ENCODE peak calls at places on chromosomes 7 and 10, in six cellular contexts. B is GM10248; D is CD4-positive, alpha-beta T cell; P is HepG2; A is heart right ventricle; J is right lobe of liver. L is an unnamed sample.

GRCh38 chr7:106793015-106793651 is 71.9 kb upstream of the PIK3CG start:
- DNase-seq in B (peak; percentile 42), D (no peak), P (peak; percentile 7), A (no peak), J (no peak), L (no peak)

GRCh38 chr10:69661414-69662172 is 31.5 kb downstream of the FAM241B start:
- DNase-seq in B (no peak), D (no peak), P (no peak), A (no peak), J (no peak), L (no peak)

GRCh38 chr7:86833360-86833759 is 189.7 kb downstream of the GRM3 start:
- DNase-seq in B (no peak), D (no peak), P (no peak), A (no peak), J (no peak), L (no peak)

GRCh38 chr7:47402941-47403340 is 179.0 kb downstream of the TNS3 start:
- DNase-seq in B (no peak), D (no peak), P (no peak), A (no peak), J (peak; percentile 34), L (no peak)

GRCh38 chr7:90564455-90564854 is 31.7 kb upstream of the CDK14 start:
- DNase-seq in B (no peak), D (no peak), P (no peak), A (no peak), J (peak; percentile 83), L (no peak)

GRCh38 chr10:132331259-132331955 is 586 bp upstream of the LRRC27 start:
- DNase-seq in B (no peak), D (no peak), P (no peak), A (no peak), J (no peak), L (no peak)

GRCh38 chr7:103988468-103989199 is 824 bp downstream of the RELN start:
- DNase-seq in B (peak; percentile 8), D (no peak), P (peak; percentile 8), A (no peak), J (no peak), L (no peak)

GRCh38 chr7:108455833-108456677 is at the start of gene NRCAM:
- DNase-seq in B (peak; percentile 73), D (peak; percentile 13), P (no peak), A (no peak), J (no peak), L (no peak)

GRCh38 chr7:464712-465461 is 54.8 kb downstream of the PDGFA start:
- DNase-seq in B (no peak), D (no peak), P (peak; percentile 50), A (peak; percentile 62), J (peak; percentile 46), L (peak; percentile 39)

GRCh38 chr10:34584164-34584563 is 230.9 kb downstream of the PARD3 start:
- DNase-seq in B (no peak), D (no peak), P (no peak), A (no peak), J (no peak), L (peak; percentile 73)

DNA sequence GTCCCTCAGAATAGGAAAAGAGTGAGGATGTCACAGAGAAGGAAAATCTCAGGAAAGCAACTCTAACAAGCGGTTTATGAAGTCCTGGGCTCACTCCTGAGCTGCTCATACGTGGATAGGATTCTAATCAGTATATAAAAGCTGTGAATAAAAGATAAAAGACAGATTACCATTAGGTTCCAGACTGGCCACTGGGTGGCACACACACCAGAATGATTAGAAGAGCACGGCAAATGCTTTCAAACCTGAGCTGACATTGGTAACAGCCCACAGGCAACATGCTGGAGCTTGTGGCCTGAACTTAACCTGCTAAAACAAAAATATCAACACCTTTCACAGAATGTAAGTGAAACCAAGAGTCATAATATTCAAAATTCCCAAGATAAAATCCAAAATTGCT is 370.8 kb downstream of the GRID1 start:
- DNase-seq in B (no peak), D (no peak), P (peak; percentile 18), A (no peak), J (no peak), L (no peak)
- TF ChIP-seq CTCF in B (peak; percentile 38), D (no peak), P (peak; percentile 14), A (no peak), J (peak; percentile 37), L (no peak)

DNA sequence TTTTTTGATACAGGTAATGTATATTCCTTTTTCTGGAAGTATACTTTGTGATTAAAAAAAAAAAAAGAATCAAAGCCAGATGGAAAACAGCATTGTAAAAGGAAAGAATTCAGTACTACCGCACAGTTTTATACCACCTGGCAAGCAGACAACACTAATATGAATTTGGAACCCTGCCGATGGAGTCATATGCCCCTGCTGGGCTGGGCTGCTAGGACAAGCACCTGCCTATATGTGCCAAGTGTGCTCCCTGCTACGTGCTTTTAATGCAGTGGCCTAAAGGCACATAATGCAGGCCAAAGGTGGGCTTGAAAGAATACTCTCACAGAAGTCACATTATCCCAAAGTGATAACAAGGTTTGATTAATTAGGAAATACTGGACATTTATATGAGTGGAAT is 29.8 kb upstream of the WAC start:
- DNase-seq in B (no peak), D (no peak), P (no peak), A (peak; percentile 13), J (no peak), L (no peak)
- TF ChIP-seq CTCF in B (no peak), D (no peak), P (no peak), A (no peak), J (no peak), L (no peak)

GRCh38 chr7:157817944-157818700 is 481.3 kb downstream of the DNAJB6 start:
- DNase-seq in B (no peak), D (no peak), P (no peak), A (no peak), J (no peak), L (no peak)

GRCh38 chr7:157816526-157817250 is 479.9 kb downstream of the DNAJB6 start:
- DNase-seq in B (no peak), D (no peak), P (no peak), A (no peak), J (no peak), L (no peak)

GRCh38 chr7:157817433-157817832 is 480.6 kb downstream of the DNAJB6 start:
- DNase-seq in B (no peak), D (no peak), P (no peak), A (no peak), J (no peak), L (no peak)

GRCh38 chr7:157815061-157816022 is 478.5 kb downstream of the DNAJB6 start:
- DNase-seq in B (no peak), D (no peak), P (no peak), A (no peak), J (no peak), L (no peak)

GRCh38 chr7:157816086-157816485 is 479.3 kb downstream of the DNAJB6 start:
- DNase-seq in B (no peak), D (no peak), P (no peak), A (no peak), J (no peak), L (no peak)
- TF ChIP-seq CTCF in B (no peak), D (no peak), P (no peak), A (no peak), J (no peak), L (no peak)

DNA sequence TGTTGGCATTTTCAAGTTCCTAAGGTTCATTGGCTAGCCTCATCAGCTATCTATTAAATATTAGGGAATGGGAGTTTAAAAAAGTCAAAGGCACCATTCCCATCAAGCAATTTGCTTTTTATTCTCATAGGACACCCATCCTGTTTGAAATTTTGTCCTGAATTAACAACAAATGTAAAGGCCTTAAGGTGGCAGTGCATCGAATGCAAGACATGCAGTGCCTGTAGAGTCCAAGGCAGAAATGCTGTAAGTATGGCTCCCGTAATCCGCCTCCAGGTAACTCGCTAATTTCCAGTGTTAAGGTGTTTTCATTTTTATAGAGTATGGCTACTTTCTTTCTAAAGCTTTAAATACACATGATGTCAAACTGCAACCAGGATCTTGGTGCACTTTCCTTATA is 141.9 kb upstream of the SAMD8 start:
- DNase-seq in B (no peak), D (no peak), P (no peak), A (no peak), J (no peak), L (no peak)
- TF ChIP-seq CTCF in B (no peak), D (no peak), P (no peak), A (no peak), J (no peak), L (no peak)

GRCh38 chr10:7117806-7118674 is 292.8 kb downstream of the SFMBT2 start:
- DNase-seq in B (no peak), D (no peak), P (no peak), A (no peak), J (no peak), L (no peak)

GRCh38 chr10:7123719-7124118 is 287.1 kb downstream of the SFMBT2 start:
- DNase-seq in B (no peak), D (no peak), P (no peak), A (no peak), J (no peak), L (no peak)

GRCh38 chr10:7122561-7122960 is 288.3 kb downstream of the SFMBT2 start:
- DNase-seq in B (no peak), D (no peak), P (no peak), A (no peak), J (no peak), L (no peak)

GRCh38 chr10:7119325-7120015 is 291.4 kb downstream of the SFMBT2 start:
- DNase-seq in B (no peak), D (no peak), P (no peak), A (no peak), J (no peak), L (no peak)

DNA sequence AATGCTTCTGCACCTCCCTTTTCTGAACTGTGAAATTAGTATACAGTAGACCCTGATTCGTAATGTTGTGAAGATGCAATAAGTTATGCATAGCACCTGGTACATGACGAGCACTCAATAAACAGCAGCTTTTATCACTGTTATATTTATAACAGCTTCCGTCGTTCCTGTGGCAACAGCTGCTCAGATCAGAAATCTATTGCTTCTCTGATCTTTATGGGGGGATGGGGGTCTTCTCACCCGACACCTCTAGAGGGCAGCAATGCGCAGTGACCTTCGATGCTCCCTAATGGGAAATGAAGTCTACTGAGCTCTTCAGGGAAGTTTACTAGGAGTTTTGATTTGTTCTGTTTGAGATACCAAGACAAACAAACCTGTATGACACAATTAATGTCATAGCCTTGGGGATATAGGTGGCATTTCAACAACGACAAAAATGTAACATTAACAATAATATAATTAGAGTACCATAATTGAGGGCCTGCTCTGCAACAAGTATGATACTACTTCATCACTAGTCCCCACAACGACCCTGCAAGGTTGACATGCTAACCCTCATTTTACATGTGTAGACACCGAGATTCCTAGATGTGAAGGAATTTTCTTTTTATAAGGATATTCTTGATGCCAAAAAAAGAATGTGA is 289.6 kb downstream of the SFMBT2 start:
- DNase-seq in B (peak; percentile 78), D (peak; percentile 58), P (peak; percentile 27), A (peak; percentile 49), J (no peak), L (no peak)
- TF ChIP-seq CTCF in B (peak; percentile 76), D (peak; percentile 82), P (peak; percentile 61), A (peak; percentile 54), J (peak; percentile 36), L (peak; percentile 41)

L was measured in AG09319.